ENCODE peak calls at places on chromosomes 3 and 15, in five cellular contexts. L is effector CD4-positive, alpha-beta T cell; C is tibial artery; H is NT2/D1; F is foreskin fibroblast. G is an unnamed sample.

GRCh38 chr3:72523409-72524172 is 324.7 kb downstream of the SHQ1 start:
- DNase-seq in C (peak), H (no peak), L (no peak), F (no peak), G (no peak)

GRCh38 chr15:33149919-33150318 is 44.6 kb downstream of the FMN1 start:
- DNase-seq in L (no peak), H (no peak), C (no peak), F (peak), G (no peak)

GRCh38 chr3:38397320-38397719 is 50.7 kb downstream of the XYLB start:
- DNase-seq in L (no peak), H (peak), C (no peak), F (peak), G (no peak)

GRCh38 chr15:27358751-27359434 is 387.9 kb downstream of the GABRG3 start:
- DNase-seq in L (no peak), F (peak), H (no peak), C (no peak), G (no peak)

GRCh38 chr15:31304074-31304648 is 22.5 kb upstream of the KLF13 start:
- DNase-seq in F (no peak), C (no peak), H (no peak), L (no peak), G (no peak)

GRCh38 chr3:113158210-113158609 is 53.1 kb upstream of the BOC start:
- DNase-seq in H (no peak), C (no peak), F (no peak), L (no peak), G (no peak)

GRCh38 chr3:144687862-144688261 is 716.2 kb downstream of the DIPK2A start:
- DNase-seq in L (no peak), H (peak), F (no peak), C (no peak), G (no peak)

GRCh38 chr3:11236588-11237461 is 35.4 kb upstream of the ATG7 start:
- DNase-seq in F (peak), C (peak), H (peak), L (peak), G (peak)

GRCh38 chr3:32551496-32551895 is 19.2 kb downstream of the DYNC1LI1 start:
- DNase-seq in F (no peak), H (no peak), C (no peak), L (no peak), G (no peak)

GRCh38 chr15:72740202-72740601 is 43.4 kb downstream of the ADPGK start:
- DNase-seq in H (no peak), L (no peak), C (no peak), F (no peak), G (no peak)

GRCh38 chr3:56133423-56133822 is 334.8 kb downstream of the ERC2 start:
- DNase-seq in F (peak), L (no peak), C (no peak), H (no peak), G (peak)

GRCh38 chr15:90594297-90594696 is 64.6 kb downstream of the CRTC3 start:
- DNase-seq in F (no peak), C (peak), H (no peak), L (peak), G (no peak)

GRCh38 chr15:73802336-73803105 is 49.4 kb upstream of the INSYN1 start:
- DNase-seq in C (peak), H (no peak), F (no peak), L (no peak), G (no peak)

GRCh38 chr3:14439501-14440167 is 37.2 kb downstream of the SLC6A6 start:
- DNase-seq in H (no peak), L (no peak), F (peak), C (peak), G (no peak)

GRCh38 chr15:91970142-91970541 is 116.6 kb downstream of the SLCO3A1 start:
- DNase-seq in F (peak), H (no peak), L (no peak), C (peak), G (peak)

GRCh38 chr15:62933388-62933787 is 109.2 kb upstream of the TPM1 start:
- DNase-seq in L (no peak), C (no peak), F (peak), H (no peak), G (no peak)

GRCh38 chr15:29676961-29677402 is 145.3 kb downstream of the TJP1 start:
- DNase-seq in F (peak), H (no peak), C (no peak), L (no peak), G (no peak)

GRCh38 chr15:72890043-72890442 is 106.5 kb upstream of the ADPGK start:
- DNase-seq in F (no peak), L (no peak), H (no peak), C (no peak), G (no peak)

GRCh38 chr15:98893407-98893806 is 114.2 kb downstream of the PGPEP1L start:
- DNase-seq in L (no peak), F (no peak), C (no peak), H (no peak), G (no peak)

GRCh38 chr3:184539801-184540440 is 21.7 kb upstream of the EPHB3 start:
- DNase-seq in C (no peak), L (no peak), H (no peak), F (no peak), G (no peak)

GRCh38 chr15:37903932-37904493 is 30.4 kb upstream of the TMCO5A start:
- DNase-seq in H (no peak), C (no peak), L (no peak), F (no peak), G (no peak)

GRCh38 chr3:24401811-24402185 is 92.9 kb downstream of the THRB start:
- DNase-seq in L (no peak), H (no peak), F (no peak), C (no peak), G (no peak)